ENCODE peak calls at places on chromosomes 12 and 14, in eight cellular contexts. Z is fibroblast of lung, Q is dorsolateral prefrontal cortex, E is HepG2, G is lung, C is AG04449, A is AG04450, I is neural progenitor cell. H is an unnamed sample.

GRCh38 chr12:7472060-7472459 is 28.1 kb upstream of the CD163L1 start:
- DNase-seq in Z (no peak), G (no peak), C (no peak), A (no peak), E (no peak), I (no peak), Q (no peak), H (no peak)

GRCh38 chr14:90274808-90275454 is 18.6 kb downstream of the PSMC1 start:
- DNase-seq in E (no peak), A (no peak), Q (no peak), Z (peak), I (no peak), C (no peak), G (no peak), H (no peak)

GRCh38 chr12:79624378-79624777 is 66.4 kb downstream of the PAWR start:
- DNase-seq in I (no peak), C (no peak), Q (no peak), A (peak), G (no peak), Z (peak), E (no peak), H (no peak)

GRCh38 chr12:52217223-52217622 is 15.8 kb upstream of the KRT7 start:
- DNase-seq in E (no peak), A (no peak), I (no peak), G (peak), Q (peak), Z (no peak), C (no peak), H (no peak)

GRCh38 chr14:71554323-71554722 is 377.9 kb upstream of the RGS6 start:
- DNase-seq in G (no peak), C (no peak), Z (no peak), A (no peak), Q (no peak), E (no peak), I (no peak), H (no peak)

GRCh38 chr12:121468451-121468850 is 68.5 kb downstream of the RNF34 start:
- DNase-seq in A (no peak), G (no peak), I (peak), E (no peak), Q (no peak), Z (no peak), C (no peak), H (no peak)

GRCh38 chr12:109139360-109139759 is 23.0 kb downstream of the ACACB start:
- DNase-seq in C (no peak), Q (no peak), E (no peak), Z (no peak), G (no peak), A (no peak), I (no peak), H (no peak)

GRCh38 chr12:109982211-109982610 is 14.0 kb downstream of the GIT2 start:
- DNase-seq in G (no peak), A (no peak), I (no peak), Z (peak), C (peak), E (no peak), Q (no peak), H (no peak)

GRCh38 chr14:77122555-77123125 is 19.0 kb downstream of the ZDHHC22 start:
- DNase-seq in Z (no peak), G (no peak), C (no peak), A (no peak), Q (no peak), I (no peak), E (no peak), H (no peak)

GRCh38 chr12:131944601-131945251 is 5.0 kb upstream of the EP400 start:
- DNase-seq in Q (peak), A (no peak), G (no peak), I (no peak), C (no peak), E (no peak), Z (no peak), H (no peak)

GRCh38 chr12:27810756-27811155 is 30.7 kb upstream of the MANSC4 start:
- DNase-seq in C (no peak), Z (no peak), E (no peak), Q (no peak), A (no peak), G (no peak), I (no peak), H (no peak)

GRCh38 chr14:20469890-20470858 is 968 bp downstream of the PNP start:
- DNase-seq in Q (peak), G (peak), C (no peak), I (peak), A (no peak), Z (peak), E (peak), H (no peak)

GRCh38 chr12:49783917-49784676 is 42.7 kb downstream of the TMBIM6 start:
- DNase-seq in C (peak), Z (peak), Q (no peak), E (no peak), G (no peak), I (no peak), A (peak), H (peak)

GRCh38 chr14:104297313-104297704 is 158.9 kb downstream of the KIF26A start:
- DNase-seq in A (no peak), G (no peak), E (no peak), Z (no peak), I (no peak), Q (no peak), C (no peak), H (no peak)

GRCh38 chr12:39646963-39647362 is 27.4 kb upstream of the ABCD2 start:
- DNase-seq in G (no peak), E (no peak), Z (no peak), Q (no peak), A (no peak), I (no peak), C (no peak), H (no peak)

GRCh38 chr14:55201219-55202096 is 10.1 kb upstream of the DLGAP5 start:
- DNase-seq in Z (no peak), C (no peak), G (no peak), E (peak), I (no peak), A (no peak), Q (no peak), H (no peak)

GRCh38 chr12:57772429-57773322 is at the start of gene EEF1AKMT3:
- DNase-seq in I (peak), E (peak), C (no peak), A (no peak), G (no peak), Z (peak), Q (peak), H (no peak)

GRCh38 chr12:728781-729180 is 23.6 kb upstream of the WNK1 start:
- DNase-seq in I (no peak), A (no peak), Z (no peak), E (no peak), C (no peak), Q (no peak), G (no peak), H (no peak)

GRCh38 chr14:59254146-59254910 is 65.9 kb downstream of the DAAM1 start:
- DNase-seq in Z (peak), I (no peak), A (peak), C (peak), E (no peak), G (peak), Q (no peak), H (peak)

GRCh38 chr12:103102225-103102744 is 144.8 kb downstream of the ASCL1 start:
- DNase-seq in Z (no peak), G (no peak), Q (no peak), C (no peak), A (no peak), I (no peak), E (no peak), H (no peak)

GRCh38 chr12:51217133-51217967 is 512 bp downstream of the POU6F1 start:
- DNase-seq in G (peak), Z (peak), A (no peak), C (no peak), E (no peak), Q (peak), I (peak), H (no peak)

GRCh38 chr12:55745361-55746146 is 2.6 kb downstream of the GDF11 start:
- DNase-seq in E (peak), G (no peak), I (peak), C (no peak), A (no peak), Z (no peak), Q (no peak), H (no peak)

GRCh38 chr12:117045175-117045997 is 53.8 kb downstream of the TESC start:
- DNase-seq in Q (no peak), G (no peak), E (peak), C (no peak), I (no peak), A (no peak), Z (no peak), H (no peak)

DNA sequence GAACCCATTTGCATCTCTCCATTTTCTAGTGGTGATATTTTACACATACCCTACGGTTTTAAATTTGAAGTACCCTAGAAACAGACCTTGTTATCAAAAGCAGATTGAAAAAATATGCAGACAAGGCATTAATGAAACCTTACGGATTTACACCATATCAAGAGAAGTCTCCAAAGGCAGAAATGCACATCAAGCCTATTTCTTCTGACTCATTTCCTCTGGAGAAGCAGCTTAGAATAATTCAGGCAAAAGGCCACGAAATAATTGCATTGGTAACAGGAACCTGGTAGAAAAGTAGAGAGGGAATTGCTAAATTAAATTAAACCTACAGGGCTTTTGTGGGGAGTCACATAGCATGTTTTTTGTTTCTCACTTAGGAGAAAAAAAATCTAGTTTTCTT is 34.7 kb downstream of the KICS2 start:
- DNase-seq in I (no peak), C (no peak), E (no peak), A (no peak), G (no peak), Z (peak), Q (no peak), H (peak)
- H3K4me3 ChIP-seq in I (no peak), C (no peak), E (no peak), A (no peak), G (no peak), Z (no peak), Q (no peak), H (no peak)

GRCh38 chr14:69573205-69573840 is 1.3 kb downstream of the CCDC177 start:
- DNase-seq in A (no peak), G (no peak), E (no peak), Q (no peak), C (no peak), I (no peak), Z (no peak), H (no peak)
- TF ChIP-seq CTCF in A (no peak), G (no peak), E (no peak), Q (no peak), C (no peak), I (no peak), Z (no peak), H (no peak)

GRCh38 chr14:21476526-21476924 is 234 bp downstream of the RAB2B start:
- DNase-seq in G (peak), Q (no peak), Z (peak), E (peak), A (no peak), C (no peak), I (peak), H (peak)

GRCh38 chr14:21475767-21476525 is 813 bp downstream of the RAB2B start:
- DNase-seq in I (no peak), C (no peak), Q (no peak), A (no peak), Z (no peak), E (peak), G (no peak), H (no peak)

DNA sequence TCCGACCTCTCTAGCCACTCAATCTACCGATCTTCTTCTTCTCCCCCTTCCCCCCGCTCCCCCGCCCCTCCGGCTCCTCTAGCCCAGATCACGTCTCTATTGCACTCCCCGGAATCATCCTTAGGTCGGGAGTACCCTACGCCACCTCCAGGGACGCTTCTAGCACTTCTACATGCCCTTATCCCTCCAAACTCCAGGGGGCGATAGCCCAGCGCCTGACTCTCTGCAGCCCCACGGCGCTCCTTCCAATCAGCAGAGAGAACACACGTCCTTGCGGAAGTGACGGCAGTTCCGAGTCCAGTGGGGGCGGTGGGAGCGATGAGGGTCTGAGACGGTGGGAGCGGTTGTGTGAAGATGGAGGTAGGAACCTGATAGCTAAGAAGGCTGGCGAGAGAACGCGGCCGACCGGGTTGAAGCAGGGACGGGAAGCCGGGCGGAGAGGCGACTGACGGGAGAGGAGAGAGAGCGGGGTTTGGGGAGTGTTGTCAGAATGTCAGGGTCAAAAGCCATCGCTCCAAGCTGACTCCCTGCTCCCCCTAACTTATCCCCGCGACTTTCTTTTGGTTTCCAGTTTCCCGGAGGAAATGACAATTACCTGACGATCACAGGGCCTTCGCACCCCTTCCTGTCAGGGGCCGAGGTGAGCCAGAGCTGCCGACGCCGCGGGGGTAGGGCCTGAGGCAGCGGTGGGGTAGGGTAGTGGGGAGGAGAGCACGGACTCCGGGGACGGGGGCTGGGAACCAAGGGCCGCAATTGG is at the start of the genes RAB2B and TOX4:
- DNase-seq in A (peak), Z (peak), Q (peak), C (peak), G (peak), E (peak), I (peak), H (peak)
- H3K4me3 ChIP-seq in A (peak), Z (peak), Q (peak), C (peak), G (peak), E (peak), I (peak), H (peak)

GRCh38 chr14:89012272-89013097 is 188.0 kb downstream of the TTC8 start:
- DNase-seq in Q (no peak), I (no peak), G (no peak), E (peak), Z (no peak), C (no peak), A (no peak), H (no peak)

GRCh38 chr14:89011727-89012271 is 187.3 kb downstream of the TTC8 start:
- DNase-seq in C (no peak), E (no peak), G (no peak), Q (no peak), I (no peak), Z (no peak), A (no peak), H (no peak)

GRCh38 chr14:89013698-89014569 is 189.5 kb downstream of the TTC8 start:
- DNase-seq in Q (no peak), Z (no peak), I (no peak), G (no peak), C (no peak), A (no peak), E (no peak), H (no peak)

GRCh38 chr14:89014570-89014847 is 190.1 kb downstream of the TTC8 start:
- DNase-seq in I (no peak), E (no peak), G (no peak), A (no peak), Q (no peak), Z (no peak), C (no peak), H (no peak)

DNA sequence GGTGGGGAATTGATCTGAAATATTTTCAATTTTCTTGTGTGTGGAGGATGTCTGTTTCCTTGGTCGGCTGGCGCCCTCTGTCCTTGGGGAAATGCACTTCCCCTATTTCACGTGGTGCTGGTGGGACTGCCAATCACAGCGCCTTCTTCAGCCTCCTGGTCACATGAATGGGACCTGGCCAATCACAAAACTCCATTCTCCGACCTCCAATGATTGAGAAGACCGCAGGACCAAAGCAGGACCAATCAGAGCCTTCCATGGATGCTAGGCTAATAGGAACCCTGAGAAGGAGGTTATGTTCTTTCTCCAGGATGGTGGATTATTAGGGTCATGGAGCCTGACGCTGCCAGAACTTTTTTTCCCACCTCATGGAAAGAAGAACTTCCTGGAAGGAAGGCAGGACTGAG is 188.7 kb downstream of the TTC8 start:
- DNase-seq in Q (no peak), E (peak), C (no peak), Z (no peak), I (peak), A (no peak), G (peak), H (no peak)
- TF ChIP-seq CTCF in Q (no peak), E (peak), C (peak), Z (peak), I (peak), A (peak), G (no peak), H (peak)

DNA sequence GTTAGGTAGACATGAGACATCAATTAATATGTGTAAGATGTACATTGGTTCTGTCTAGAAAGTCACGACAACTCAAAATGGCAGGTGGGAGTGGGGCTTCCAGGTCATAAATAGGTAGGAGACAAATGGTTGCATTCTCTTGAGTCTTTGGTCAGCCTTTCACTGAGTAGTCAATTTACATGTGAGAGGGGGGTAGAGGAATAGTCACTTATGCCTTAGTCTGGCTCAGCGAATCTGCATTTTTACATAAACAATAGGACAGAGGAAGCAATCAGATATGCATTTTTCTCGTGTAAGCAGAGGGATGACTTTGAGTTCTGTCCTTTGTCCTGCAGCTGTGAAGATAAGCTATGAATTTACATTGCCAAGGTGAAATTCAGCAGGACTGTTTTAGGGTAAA is 27.8 kb upstream of the UNC79 start:
- DNase-seq in Q (no peak), I (no peak), G (no peak), Z (no peak), A (no peak), C (no peak), E (no peak), H (no peak)
- H3K4me3 ChIP-seq in Q (no peak), I (no peak), G (no peak), Z (no peak), A (no peak), C (no peak), E (no peak), H (no peak)

GRCh38 chr12:26126340-26127284 is 1.8 kb upstream of the BHLHE41 start:
- DNase-seq in A (no peak), G (peak), Q (peak), Z (peak), C (no peak), E (peak), I (peak), H (no peak)
- TF ChIP-seq CTCF in A (no peak), G (no peak), Q (peak), Z (no peak), C (no peak), E (no peak), I (no peak), H (no peak)

H was measured in astrocyte of the cerebellum.